ENCODE peak calls at places on chromosomes 3 and 15, in eight cellular contexts. D is upper lobe of left lung, K is uterus, J is adrenal gland, L is transverse colon, A is tibial nerve, B is body of pancreas, R is IMR-90. U is an unnamed sample. For H3K27me3, the result is how much of the 10 kb centered on the place peaks cover.

GRCh38 chr3:136336329-136337100 is 86.4 kb downstream of the PCCB start:
- DNase-seq in D (no peak), K (no peak), J (no peak), L (no peak), A (no peak), B (no peak), R (peak), U (no peak)

GRCh38 chr3:116005404-116005803 is 382.1 kb downstream of the GAP43 start:
- DNase-seq in D (no peak), K (no peak), J (no peak), L (no peak), A (no peak), B (no peak), R (peak), U (no peak)

GRCh38 chr3:164851905-164852304 is 226.4 kb downstream of the SI start:
- DNase-seq in D (no peak), K (no peak), J (no peak), L (no peak), A (no peak), B (no peak), R (no peak), U (no peak)

GRCh38 chr15:40939909-40940801 is 11.0 kb downstream of the DLL4 start:
- DNase-seq in D (no peak), K (peak), J (peak), L (no peak), A (no peak), B (no peak), R (no peak), U (no peak)

GRCh38 chr3:130939753-130940152 is 45.9 kb downstream of the ATP2C1 start:
- DNase-seq in D (no peak), K (no peak), J (no peak), L (no peak), A (no peak), B (no peak), R (peak), U (no peak)

GRCh38 chr15:96046620-96047240 is 283.8 kb upstream of the NR2F2 start:
- DNase-seq in D (no peak), K (no peak), J (no peak), L (no peak), A (no peak), B (no peak), R (no peak), U (no peak)

GRCh38 chr3:13189639-13190375 is 116.6 kb upstream of the IQSEC1 start:
- DNase-seq in D (peak), K (no peak), J (peak), L (no peak), A (no peak), B (no peak), R (peak), U (no peak)

GRCh38 chr3:70064194-70064787 is 64.8 kb downstream of the SAMMSON start:
- DNase-seq in D (no peak), K (peak), J (no peak), L (no peak), A (no peak), B (peak), R (peak), U (no peak)

GRCh38 chr3:8869613-8870012 is 93.7 kb downstream of the RAD18 start:
- DNase-seq in D (no peak), K (no peak), J (no peak), L (no peak), A (no peak), B (no peak), R (peak), U (no peak)

GRCh38 chr3:158347966-158348365 is 223.0 kb upstream of the MLF1 start:
- DNase-seq in D (no peak), K (no peak), J (no peak), L (no peak), A (no peak), B (no peak), R (peak), U (no peak)

GRCh38 chr3:186823391-186823790 is 17.1 kb upstream of the RFC4 start:
- DNase-seq in D (no peak), K (no peak), J (no peak), L (no peak), A (no peak), B (no peak), R (peak), U (no peak)

GRCh38 chr3:127700406-127700805 is 27.7 kb downstream of the ABTB1 start:
- DNase-seq in D (no peak), K (no peak), J (peak), L (no peak), A (no peak), B (no peak), R (no peak), U (no peak)

GRCh38 chr15:95629503-95630168 is 700.9 kb upstream of the NR2F2 start:
- DNase-seq in D (no peak), K (no peak), J (no peak), L (no peak), A (no peak), B (no peak), R (no peak), U (no peak)

GRCh38 chr15:56325186-56325585 is 40.0 kb upstream of the TEX9 start:
- DNase-seq in D (no peak), K (no peak), J (no peak), L (no peak), A (no peak), B (no peak), R (peak), U (no peak)

GRCh38 chr3:180294282-180295027 is 257.7 kb upstream of the PEX5L start:
- DNase-seq in D (no peak), K (no peak), J (no peak), L (no peak), A (no peak), B (no peak), R (no peak), U (no peak)

GRCh38 chr15:41969851-41970431 is 2.4 kb downstream of the EHD4 start:
- DNase-seq in D (no peak), K (no peak), J (no peak), L (peak), A (no peak), B (no peak), R (no peak), U (no peak)

GRCh38 chr3:184255291-184256039 is 5.9 kb downstream of the CAMK2N2 start:
- DNase-seq in D (no peak), K (no peak), J (no peak), L (no peak), A (no peak), B (no peak), R (no peak), U (no peak)

GRCh38 chr3:12155264-12155663 is 3.4 kb downstream of the TIMP4 start:
- DNase-seq in D (no peak), K (no peak), J (no peak), L (no peak), A (no peak), B (no peak), R (no peak), U (no peak)

GRCh38 chr15:60423540-60423939 is 25.8 kb upstream of the ANXA2 start:
- DNase-seq in D (peak), K (no peak), J (no peak), L (no peak), A (no peak), B (no peak), R (peak), U (no peak)

GRCh38 chr3:60675424-60675823 is 575.8 kb downstream of the FHIT start:
- DNase-seq in D (no peak), K (no peak), J (no peak), L (no peak), A (no peak), B (no peak), R (no peak), U (no peak)

GRCh38 chr3:193873802-193874201 is 262.1 kb upstream of the HES1 start:
- DNase-seq in D (no peak), K (no peak), J (no peak), L (no peak), A (no peak), B (no peak), R (no peak), U (no peak)

GRCh38 chr3:134600166-134600670 is 50.6 kb downstream of the KY start:
- DNase-seq in D (no peak), K (no peak), J (no peak), L (no peak), A (no peak), B (no peak), R (no peak), U (no peak)

GRCh38 chr3:197960694-197961581 is 921 bp downstream of the LMLN start:
- DNase-seq in D (no peak), K (no peak), J (no peak), L (no peak), A (no peak), B (no peak), R (no peak), U (no peak)

GRCh38 chr3:130839815-130840214 is 54.1 kb upstream of the ATP2C1 start:
- DNase-seq in D (no peak), K (no peak), J (no peak), L (no peak), A (no peak), B (no peak), R (no peak), U (no peak)

GRCh38 chr3:24101676-24102168 is 156.6 kb downstream of the NR1D2 start:
- DNase-seq in D (no peak), K (no peak), J (no peak), L (no peak), A (no peak), B (no peak), R (no peak), U (no peak)

GRCh38 chr15:55816017-55816416 is 73.1 kb upstream of the PRTG start:
- DNase-seq in D (no peak), K (no peak), J (no peak), L (no peak), A (no peak), B (no peak), R (peak), U (no peak)

GRCh38 chr3:31041161-31041978 is 146.9 kb upstream of the GADL1 start:
- DNase-seq in D (no peak), K (no peak), J (peak), L (no peak), A (no peak), B (no peak), R (peak), U (no peak)

GRCh38 chr3:21477896-21478295 is 273.1 kb downstream of the ZNF385D start:
- DNase-seq in D (no peak), K (no peak), J (no peak), L (no peak), A (no peak), B (no peak), R (no peak), U (no peak)

GRCh38 chr3:46943237-46944187 is 33.0 kb downstream of the CCDC12 start:
- DNase-seq in D (peak), K (no peak), J (no peak), L (peak), A (no peak), B (peak), R (no peak), U (no peak)

GRCh38 chr3:171416061-171416460 is 44.1 kb downstream of the TNIK start:
- DNase-seq in D (no peak), K (no peak), J (no peak), L (no peak), A (no peak), B (no peak), R (peak), U (no peak)

GRCh38 chr3:62369476-62369743 is 3.9 kb downstream of the FEZF2 start:
- DNase-seq in D (no peak), K (no peak), J (no peak), L (no peak), A (no peak), B (no peak), R (no peak), U (no peak)

GRCh38 chr3:62370112-62371031 is 3.0 kb downstream of the FEZF2 start:
- DNase-seq in D (no peak), K (no peak), J (no peak), L (no peak), A (no peak), B (no peak), R (no peak), U (no peak)

GRCh38 chr3:62366093-62366419 is 7.3 kb downstream of the FEZF2 start:
- DNase-seq in D (no peak), K (no peak), J (no peak), L (no peak), A (no peak), B (no peak), R (no peak), U (no peak)

GRCh38 chr3:62368705-62369475 is 4.5 kb downstream of the FEZF2 start:
- DNase-seq in D (no peak), K (no peak), J (no peak), L (no peak), A (no peak), B (no peak), R (no peak), U (no peak)

GRCh38 chr3:62367735-62368704 is 5.3 kb downstream of the FEZF2 start:
- DNase-seq in D (no peak), K (no peak), J (no peak), L (no peak), A (no peak), B (no peak), R (no peak), U (no peak)
- H3K27me3 ChIP-seq in D (under half), K (half or more), J (half or more), L (half or more), A (under half), B (under half), R (half or more), U (under half)

GRCh38 chr15:73952171-73952912 is 26.1 kb downstream of the LOXL1 start:
- DNase-seq in D (no peak), K (no peak), J (no peak), L (no peak), A (no peak), B (no peak), R (no peak), U (no peak)

GRCh38 chr15:73951591-73951990 is 25.3 kb downstream of the LOXL1 start:
- DNase-seq in D (no peak), K (no peak), J (no peak), L (no peak), A (no peak), B (no peak), R (no peak), U (no peak)

GRCh38 chr15:73950479-73951043 is 24.3 kb downstream of the LOXL1 start:
- DNase-seq in D (no peak), K (no peak), J (no peak), L (no peak), A (no peak), B (no peak), R (no peak), U (no peak)

GRCh38 chr15:73949496-73949895 is 23.2 kb downstream of the LOXL1 start:
- DNase-seq in D (no peak), K (no peak), J (no peak), L (no peak), A (no peak), B (no peak), R (no peak), U (no peak)

DNA sequence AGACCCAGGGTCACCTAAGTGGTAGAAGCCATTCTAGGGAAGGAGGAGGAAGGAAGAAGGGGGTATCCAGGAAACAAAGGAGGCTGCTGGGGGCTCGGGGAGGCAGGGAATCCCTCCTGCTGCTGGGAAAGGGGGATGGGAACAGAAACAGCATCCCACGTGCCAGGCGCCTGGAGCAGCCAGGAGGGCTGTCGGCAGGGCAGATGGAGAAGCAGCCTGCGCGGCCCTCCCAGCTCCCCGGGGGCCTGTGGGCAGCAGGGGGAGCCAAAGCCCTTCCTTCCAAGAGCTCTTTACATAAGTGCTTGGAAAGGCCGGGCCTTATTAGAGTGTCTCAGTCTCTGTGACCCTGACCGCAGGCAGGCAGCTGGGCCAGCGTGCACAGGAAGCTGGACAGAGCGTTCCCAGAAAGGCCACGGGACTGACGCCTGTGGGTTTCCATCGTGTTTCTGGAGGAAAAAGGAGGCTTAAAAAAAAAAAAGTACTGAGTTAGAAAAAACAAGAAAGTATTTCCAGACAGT is 24.8 kb downstream of the LOXL1 start:
- DNase-seq in D (peak), K (peak), J (peak), L (peak), A (peak), B (peak), R (peak), U (peak)
- TF ChIP-seq POLR2A in D (no peak), K (peak), J (no peak), L (no peak), A (no peak), B (peak), R (no peak), U (no peak)

DNA sequence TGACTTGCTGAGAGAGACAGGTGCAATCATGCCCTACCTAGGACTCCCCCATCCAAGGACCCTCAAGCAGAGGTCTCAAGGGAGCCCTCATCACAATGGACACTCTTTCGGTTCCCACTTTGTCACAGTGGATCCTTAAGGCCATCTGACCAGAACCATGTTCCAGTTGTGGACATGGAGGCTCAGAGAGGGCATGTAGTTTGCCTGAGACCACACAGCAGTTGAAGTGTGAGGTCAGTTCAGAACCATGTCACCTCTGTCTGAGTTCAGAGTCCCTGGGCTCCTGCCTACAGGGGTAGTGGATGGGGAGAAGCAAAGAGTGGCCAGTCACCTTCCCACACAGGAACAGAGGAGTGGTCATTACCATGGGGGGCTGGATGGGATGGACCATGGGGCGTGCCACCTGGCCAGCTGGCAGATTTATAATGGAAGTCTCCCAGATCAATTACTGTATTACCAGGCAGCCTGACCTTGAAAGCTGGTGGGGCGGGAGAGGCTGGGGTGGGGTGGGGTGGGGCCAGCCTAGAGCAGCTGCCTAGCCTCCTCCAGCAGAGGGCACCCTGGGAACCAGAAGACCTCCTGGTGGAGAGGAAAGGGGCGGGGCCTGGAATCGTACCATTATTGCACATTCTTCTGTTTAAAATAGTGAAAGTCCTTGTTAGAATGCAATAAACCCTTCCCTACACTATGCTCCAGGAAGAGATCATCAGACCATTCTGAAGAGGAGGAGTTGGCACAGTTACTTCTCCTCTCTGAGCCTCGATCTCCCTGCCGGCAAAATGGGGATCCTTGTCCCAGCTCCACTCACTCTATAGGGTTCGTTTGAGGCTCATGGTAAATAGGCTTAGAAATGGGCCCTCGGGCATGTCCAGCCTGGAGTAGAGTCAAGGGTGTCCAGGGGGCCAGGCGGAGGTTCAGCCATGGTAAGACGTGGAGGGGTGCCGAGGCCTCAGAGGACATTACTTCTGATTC is 26.9 kb upstream of the LINGO1 start:
- DNase-seq in D (peak), K (no peak), J (peak), L (peak), A (no peak), B (peak), R (peak), U (no peak)
- H3K27me3 ChIP-seq in D (under half), K (under half), J (under half), L (under half), A (under half), B (under half), R (half or more), U (under half)

DNA sequence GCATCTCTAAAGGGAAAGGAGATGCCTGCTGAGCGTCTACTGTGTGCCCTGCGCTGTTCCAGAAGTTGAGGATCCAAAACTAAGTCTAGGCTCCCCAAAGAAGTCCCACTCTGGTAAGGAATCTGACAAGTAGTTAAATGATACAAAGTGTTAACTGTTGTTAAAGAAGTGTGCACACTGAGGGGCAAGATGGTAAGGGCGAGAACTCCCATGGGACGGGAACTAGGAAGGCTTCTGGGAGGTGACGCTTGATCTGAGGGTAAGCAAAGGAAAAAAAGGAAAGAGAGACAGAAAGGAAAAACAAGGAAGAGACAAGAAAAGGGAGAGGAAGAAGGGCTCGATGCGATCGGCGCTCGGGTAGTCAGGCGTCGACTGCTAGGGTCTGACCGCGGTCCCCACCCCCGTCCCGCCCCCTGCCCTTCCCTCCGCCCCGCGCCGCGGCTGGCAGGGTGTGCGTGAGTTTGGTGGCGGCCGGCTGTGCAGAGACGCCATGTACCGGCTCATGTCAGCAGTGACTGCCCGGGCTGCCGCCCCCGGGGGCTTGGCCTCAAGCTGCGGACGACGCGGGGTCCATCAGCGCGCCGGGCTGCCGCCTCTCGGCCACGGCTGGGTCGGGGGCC is at the start of gene LACTB:
- DNase-seq in D (peak), K (peak), J (peak), L (peak), A (peak), B (peak), R (peak), U (peak)
- TF ChIP-seq POLR2A in D (peak), K (peak), J (peak), L (peak), A (peak), B (peak), R (peak), U (no peak)

DNA sequence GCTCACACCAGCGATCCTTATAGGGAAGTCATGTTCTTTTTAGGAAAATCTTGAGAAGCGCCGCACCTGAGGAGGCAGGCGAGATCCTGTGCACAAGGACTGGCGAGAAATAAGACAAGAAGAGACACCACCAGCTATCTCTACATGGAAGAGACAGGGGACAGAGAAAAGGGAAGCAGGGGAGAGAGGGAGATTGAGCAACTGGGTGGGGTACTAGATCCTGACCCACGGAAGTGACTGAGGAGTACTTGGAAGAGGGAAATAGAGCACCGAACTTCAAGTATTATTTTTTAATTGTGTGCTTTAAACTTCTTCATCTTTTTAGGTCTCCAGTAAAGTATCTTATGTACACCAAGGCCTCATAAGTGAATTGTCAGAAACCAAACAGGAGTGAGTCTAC is 742.0 kb upstream of the LMCD1 start:
- DNase-seq in D (peak), K (no peak), J (no peak), L (no peak), A (no peak), B (no peak), R (no peak), U (no peak)
- H3K27me3 ChIP-seq in D (under half), K (under half), J (under half), L (under half), A (under half), B (under half), R (under half), U (under half)